ENCODE peak calls at places on chromosome 9, in five cellular contexts. G is sigmoid colon, Q is endodermal cell, H is choroid plexus epithelial cell, I is left ventricle myocardium inferior. X is an unnamed sample.

GRCh38 chr9:38707885-38708640 is 11.9 kb downstream of the FAM240B start:
- DNase-seq in G (no peak), Q (peak), H (peak), I (no peak), X (no peak)

GRCh38 chr9:136007906-136008692 is 46.9 kb upstream of the UBAC1 start:
- DNase-seq in G (no peak), Q (no peak), H (peak), I (no peak), X (no peak)

GRCh38 chr9:107212613-107213012 is 70.5 kb upstream of the RAD23B start:
- DNase-seq in G (no peak), Q (no peak), H (no peak), I (no peak), X (no peak)

GRCh38 chr9:17057729-17058128 is 77.1 kb upstream of the CNTLN start:
- DNase-seq in G (no peak), Q (no peak), H (no peak), I (no peak), X (no peak)

GRCh38 chr9:97934321-97935115 is 3.5 kb downstream of the HEMGN start:
- DNase-seq in G (no peak), Q (peak), H (no peak), I (no peak), X (no peak)

GRCh38 chr9:29245351-29245750 is 1672.1 kb upstream of the C9orf72 start:
- DNase-seq in G (no peak), Q (no peak), H (no peak), I (no peak), X (no peak)

GRCh38 chr9:92650839-92651621 is 18.9 kb downstream of the IPPK start:
- DNase-seq in G (peak), Q (peak), H (peak), I (peak), X (no peak)

GRCh38 chr9:69180670-69181069 is 6.6 kb downstream of the TJP2 start:
- DNase-seq in G (no peak), Q (no peak), H (peak), I (no peak), X (no peak)

GRCh38 chr9:37215456-37216229 is 95.3 kb downstream of the ZCCHC7 start:
- DNase-seq in G (no peak), Q (no peak), H (peak), I (no peak), X (no peak)

GRCh38 chr9:127942152-127943010 is 4.7 kb upstream of the DPM2 start:
- DNase-seq in G (peak), Q (peak), H (peak), I (peak), X (no peak)

GRCh38 chr9:127943746-127944145 is 6.1 kb upstream of the DPM2 start:
- DNase-seq in G (peak), Q (peak), H (peak), I (peak), X (peak)

GRCh38 chr9:127944586-127945218 is 7.0 kb upstream of the DPM2 start:
- DNase-seq in G (no peak), Q (no peak), H (no peak), I (no peak), X (no peak)

GRCh38 chr9:127941062-127941925 is 3.6 kb upstream of the DPM2 start:
- DNase-seq in G (no peak), Q (no peak), H (no peak), I (no peak), X (no peak)

DNA sequence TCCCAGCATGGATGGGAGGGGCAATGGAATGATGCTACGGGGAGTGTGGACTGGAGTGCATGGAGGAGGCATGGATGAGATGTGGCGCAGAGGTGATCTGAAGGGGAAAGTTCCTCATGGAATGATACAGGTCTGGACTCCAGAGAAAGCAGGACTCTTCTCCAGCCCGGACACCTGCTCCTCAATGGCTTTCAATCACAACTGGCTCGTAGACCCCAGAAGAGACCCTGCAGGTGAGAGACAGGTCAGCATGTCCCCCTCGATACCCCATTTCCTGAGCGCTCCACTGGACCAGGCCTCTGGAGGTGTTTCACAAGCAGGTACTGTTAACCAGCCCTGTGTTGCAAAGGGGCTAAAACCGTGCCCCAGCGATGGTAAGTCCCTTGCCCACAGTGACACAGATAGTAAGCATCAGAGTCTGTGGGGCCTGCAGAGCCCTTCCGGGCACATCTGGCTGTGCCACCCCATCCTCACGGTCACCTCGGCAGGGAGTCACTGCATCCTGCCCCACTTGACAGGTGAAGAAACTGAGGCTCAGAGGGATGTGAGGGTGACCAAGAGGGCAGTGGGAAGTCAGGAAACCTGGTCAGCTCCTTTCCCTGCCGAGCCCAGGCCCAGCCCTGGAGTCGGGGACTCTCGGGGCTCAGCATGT is 5.5 kb upstream of the DPM2 start:
- DNase-seq in G (no peak), Q (no peak), H (no peak), I (no peak), X (no peak)
- TF ChIP-seq CTCF in G (no peak), Q (no peak), H (no peak), I (no peak), X (no peak)

DNA sequence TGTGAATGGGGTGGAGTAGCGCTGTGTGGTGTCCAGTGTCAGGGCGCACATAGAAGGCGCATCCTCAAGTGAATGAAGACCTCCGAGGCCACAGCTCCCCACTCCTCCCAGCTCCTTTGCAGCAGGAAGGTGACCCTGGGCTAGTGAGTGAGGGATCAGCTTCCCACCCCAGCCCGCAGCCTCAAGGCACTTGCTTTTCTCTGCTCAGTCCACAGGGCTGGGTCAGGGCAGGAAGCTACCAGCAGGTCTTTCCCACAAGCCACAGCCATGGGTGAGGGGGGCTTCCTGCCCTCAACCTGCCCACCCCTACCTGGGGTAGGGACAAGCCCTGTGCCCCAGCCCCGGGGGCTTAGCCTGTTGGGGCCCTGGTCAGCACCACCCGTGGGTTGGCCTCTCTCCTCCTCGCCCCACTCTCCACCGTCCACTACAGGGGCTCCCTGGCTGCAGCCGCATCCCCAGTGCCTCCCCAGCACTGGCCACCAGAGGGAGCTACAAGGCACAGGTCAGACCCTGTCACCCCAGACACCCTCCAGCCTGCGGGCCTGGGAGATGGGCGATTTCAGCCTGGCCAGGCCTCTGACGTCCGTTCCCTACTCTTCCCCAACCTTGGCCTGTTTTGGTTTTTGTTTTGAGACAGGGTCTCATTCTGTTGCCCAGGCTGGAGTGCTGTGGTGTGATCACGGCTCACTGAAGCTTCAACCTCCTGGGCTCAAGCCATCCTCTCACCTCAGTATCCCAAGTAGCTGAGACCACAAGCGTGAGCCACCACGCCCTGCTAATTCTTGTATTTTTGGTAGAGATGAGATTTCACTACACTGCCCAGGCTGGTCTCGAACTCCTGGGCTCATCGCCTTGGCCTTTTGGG is 1.3 kb upstream of the ABCA2 start:
- DNase-seq in G (peak), Q (peak), H (peak), I (peak), X (peak)
- TF ChIP-seq CTCF in G (peak), Q (peak), H (peak), I (peak), X (peak)

GRCh38 chr9:132547052-132547431 is 35.4 kb upstream of the BARHL1 start:
- DNase-seq in G (no peak), Q (no peak), H (no peak), I (no peak), X (no peak)

GRCh38 chr9:132547976-132548730 is 34.3 kb upstream of the BARHL1 start:
- DNase-seq in G (no peak), Q (no peak), H (peak), I (no peak), X (no peak)

GRCh38 chr9:132545578-132545977 is 36.8 kb upstream of the BARHL1 start:
- DNase-seq in G (no peak), Q (no peak), H (no peak), I (no peak), X (no peak)

GRCh38 chr9:132547436-132547835 is 35.0 kb upstream of the BARHL1 start:
- DNase-seq in G (no peak), Q (no peak), H (no peak), I (no peak), X (no peak)

DNA sequence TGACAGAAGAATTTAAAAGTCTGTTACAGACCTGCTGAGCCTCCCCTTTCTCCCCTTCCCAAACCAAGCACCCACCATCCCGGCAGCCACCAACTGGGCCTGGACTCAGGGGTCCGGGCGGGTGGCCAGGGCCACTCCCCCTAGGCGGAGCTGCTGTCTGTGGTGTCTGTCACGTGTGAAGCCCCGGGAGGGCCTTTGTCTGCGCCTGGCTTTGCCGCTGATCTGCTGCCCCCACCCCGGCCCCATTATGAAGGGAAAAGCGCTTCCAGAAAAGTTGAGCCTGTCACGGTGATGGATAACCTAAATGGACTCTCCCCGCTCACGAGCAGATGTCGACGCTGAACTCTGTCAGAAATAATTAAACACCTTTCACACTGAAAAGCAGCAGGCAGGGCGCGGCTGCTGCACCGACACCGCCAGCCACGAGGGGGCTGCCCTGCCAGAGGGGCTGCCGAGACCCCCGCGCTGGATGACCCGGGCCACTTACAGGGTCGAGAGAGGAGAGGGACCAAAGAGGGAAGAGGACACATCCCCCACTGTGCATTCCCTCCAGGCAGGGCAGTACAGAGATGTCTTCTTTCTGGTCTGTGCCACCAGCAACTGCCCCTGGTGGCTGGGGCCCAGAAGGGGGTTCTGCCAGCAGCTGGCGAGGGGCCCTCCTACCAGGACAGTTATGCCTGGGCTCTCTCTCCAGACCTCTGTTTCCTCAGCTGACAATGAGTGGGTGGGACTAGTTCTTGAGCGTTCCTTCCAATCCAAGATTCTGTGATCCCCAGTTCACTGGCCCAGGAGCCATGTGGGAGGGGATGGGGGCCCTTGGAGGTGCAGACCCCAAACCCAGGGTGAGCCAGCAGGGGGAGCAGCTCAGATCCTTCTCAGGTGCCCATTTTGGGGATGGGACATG is 36.0 kb upstream of the BARHL1 start:
- DNase-seq in G (peak), Q (peak), H (peak), I (peak), X (no peak)
- TF ChIP-seq CTCF in G (no peak), Q (peak), H (peak), I (peak), X (peak)

GRCh38 chr9:130472184-130472705 is 27.5 kb downstream of the ASS1 start:
- DNase-seq in G (no peak), Q (no peak), H (no peak), I (no peak), X (no peak)
- TF ChIP-seq CTCF in G (no peak), Q (no peak), H (no peak), I (no peak), X (no peak)